ENCODE peak calls at places on chromosome 13, in six cellular contexts. One of them, this sample, is unnamed. For H3K4me1, the result is how much of the 10 kb centered on the place peaks cover.

GRCh38 chr13:81778350-81778749 is 1437.4 kb upstream of the SPRY2 start:
- ATAC-seq in upper lobe of left lung: no peak
- ATAC-seq in GM12878: no peak
- ATAC-seq in A549: no peak
- ATAC-seq in HepG2: peak
- ATAC-seq in K562: no peak
- ATAC-seq in this sample: no peak

GRCh38 chr13:32159147-32159869 is 127.7 kb downstream of the FRY start:
- ATAC-seq in upper lobe of left lung: peak
- ATAC-seq in GM12878: no peak
- ATAC-seq in A549: no peak
- ATAC-seq in HepG2: no peak
- ATAC-seq in K562: no peak
- ATAC-seq in this sample: no peak

GRCh38 chr13:49082653-49083536 is 107.2 kb downstream of the FNDC3A start:
- ATAC-seq in upper lobe of left lung: no peak
- ATAC-seq in GM12878: peak
- ATAC-seq in A549: no peak
- ATAC-seq in HepG2: no peak
- ATAC-seq in K562: no peak
- ATAC-seq in this sample: no peak

GRCh38 chr13:110333837-110334236 is 26.8 kb downstream of the COL4A2 start:
- ATAC-seq in upper lobe of left lung: no peak
- ATAC-seq in GM12878: no peak
- ATAC-seq in A549: no peak
- ATAC-seq in HepG2: no peak
- ATAC-seq in K562: no peak
- ATAC-seq in this sample: no peak

GRCh38 chr13:43986395-43986794 is 106.7 kb downstream of the LACC1 start:
- ATAC-seq in upper lobe of left lung: no peak
- ATAC-seq in GM12878: no peak
- ATAC-seq in A549: no peak
- ATAC-seq in HepG2: no peak
- ATAC-seq in K562: no peak
- ATAC-seq in this sample: no peak

GRCh38 chr13:90686438-90686837 is 661.0 kb upstream of the MIR17HG start:
- ATAC-seq in upper lobe of left lung: peak
- ATAC-seq in GM12878: no peak
- ATAC-seq in A549: no peak
- ATAC-seq in HepG2: no peak
- ATAC-seq in K562: no peak
- ATAC-seq in this sample: peak

GRCh38 chr13:94537740-94538630 is 58.0 kb downstream of the TGDS start:
- ATAC-seq in upper lobe of left lung: no peak
- ATAC-seq in GM12878: no peak
- ATAC-seq in A549: no peak
- ATAC-seq in HepG2: no peak
- ATAC-seq in K562: no peak
- ATAC-seq in this sample: no peak

GRCh38 chr13:38582133-38582532 is 104.7 kb upstream of the FREM2 start:
- ATAC-seq in upper lobe of left lung: peak
- ATAC-seq in GM12878: peak
- ATAC-seq in A549: peak
- ATAC-seq in HepG2: peak
- ATAC-seq in K562: peak
- ATAC-seq in this sample: no peak

GRCh38 chr13:99380402-99380801 is 73.2 kb upstream of the GPR183 start:
- ATAC-seq in upper lobe of left lung: no peak
- ATAC-seq in GM12878: peak
- ATAC-seq in A549: no peak
- ATAC-seq in HepG2: no peak
- ATAC-seq in K562: no peak
- ATAC-seq in this sample: no peak

GRCh38 chr13:32125221-32125621 is 93.6 kb downstream of the FRY start:
- ATAC-seq in upper lobe of left lung: peak
- ATAC-seq in GM12878: no peak
- ATAC-seq in A549: no peak
- ATAC-seq in HepG2: no peak
- ATAC-seq in K562: no peak
- ATAC-seq in this sample: peak

GRCh38 chr13:73549717-73550116 is 490.9 kb downstream of the KLF5 start:
- ATAC-seq in upper lobe of left lung: no peak
- ATAC-seq in GM12878: no peak
- ATAC-seq in A549: no peak
- ATAC-seq in HepG2: no peak
- ATAC-seq in K562: no peak
- ATAC-seq in this sample: no peak

GRCh38 chr13:27556109-27556508 is 64.2 kb downstream of the LNX2 start:
- ATAC-seq in upper lobe of left lung: no peak
- ATAC-seq in GM12878: no peak
- ATAC-seq in A549: no peak
- ATAC-seq in HepG2: no peak
- ATAC-seq in K562: no peak
- ATAC-seq in this sample: no peak

GRCh38 chr13:40053401-40053800 is 397.9 kb downstream of the COG6 start:
- ATAC-seq in upper lobe of left lung: no peak
- ATAC-seq in GM12878: no peak
- ATAC-seq in A549: no peak
- ATAC-seq in HepG2: peak
- ATAC-seq in K562: no peak
- ATAC-seq in this sample: no peak

GRCh38 chr13:46359731-46360130 is 27.3 kb downstream of the RUBCNL start:
- ATAC-seq in upper lobe of left lung: peak
- ATAC-seq in GM12878: no peak
- ATAC-seq in A549: no peak
- ATAC-seq in HepG2: no peak
- ATAC-seq in K562: no peak
- ATAC-seq in this sample: no peak

GRCh38 chr13:105272660-105273631 is 1262.5 kb downstream of the EFNB2 start:
- ATAC-seq in upper lobe of left lung: peak
- ATAC-seq in GM12878: no peak
- ATAC-seq in A549: no peak
- ATAC-seq in HepG2: no peak
- ATAC-seq in K562: no peak
- ATAC-seq in this sample: peak

GRCh38 chr13:59721889-59722579 is 441.7 kb downstream of the DIAPH3 start:
- ATAC-seq in upper lobe of left lung: no peak
- ATAC-seq in GM12878: no peak
- ATAC-seq in A549: no peak
- ATAC-seq in HepG2: no peak
- ATAC-seq in K562: no peak
- ATAC-seq in this sample: no peak

GRCh38 chr13:33128134-33128533 is 111.9 kb downstream of the KL start:
- ATAC-seq in upper lobe of left lung: no peak
- ATAC-seq in GM12878: no peak
- ATAC-seq in A549: no peak
- ATAC-seq in HepG2: no peak
- ATAC-seq in K562: no peak
- ATAC-seq in this sample: no peak

GRCh38 chr13:20686863-20687579 is 16.5 kb upstream of the IL17D start:
- ATAC-seq in upper lobe of left lung: no peak
- ATAC-seq in GM12878: no peak
- ATAC-seq in A549: no peak
- ATAC-seq in HepG2: no peak
- ATAC-seq in K562: no peak
- ATAC-seq in this sample: no peak

GRCh38 chr13:49023441-49023840 is 47.7 kb downstream of the FNDC3A start:
- ATAC-seq in upper lobe of left lung: no peak
- ATAC-seq in GM12878: no peak
- ATAC-seq in A549: no peak
- ATAC-seq in HepG2: no peak
- ATAC-seq in K562: no peak
- ATAC-seq in this sample: no peak

GRCh38 chr13:24652346-24652745 is 27.9 kb upstream of the ATP12A start:
- ATAC-seq in upper lobe of left lung: no peak
- ATAC-seq in GM12878: no peak
- ATAC-seq in A549: no peak
- ATAC-seq in HepG2: no peak
- ATAC-seq in K562: no peak
- ATAC-seq in this sample: no peak

GRCh38 chr13:26133286-26133685 is 81.5 kb upstream of the SHISA2 start:
- ATAC-seq in upper lobe of left lung: no peak
- ATAC-seq in GM12878: no peak
- ATAC-seq in A549: no peak
- ATAC-seq in HepG2: no peak
- ATAC-seq in K562: no peak
- ATAC-seq in this sample: no peak

GRCh38 chr13:107450931-107451330 is 764.4 kb downstream of the LIG4 start:
- ATAC-seq in upper lobe of left lung: peak
- ATAC-seq in GM12878: no peak
- ATAC-seq in A549: no peak
- ATAC-seq in HepG2: no peak
- ATAC-seq in K562: no peak
- ATAC-seq in this sample: peak

GRCh38 chr13:103605546-103606326 is 539.5 kb upstream of the SLC10A2 start:
- ATAC-seq in upper lobe of left lung: no peak
- ATAC-seq in GM12878: no peak
- ATAC-seq in A549: no peak
- ATAC-seq in HepG2: no peak
- ATAC-seq in K562: no peak
- ATAC-seq in this sample: no peak

GRCh38 chr13:49533586-49534269 is 38.0 kb downstream of the PHF11 start:
- ATAC-seq in upper lobe of left lung: no peak
- ATAC-seq in GM12878: no peak
- ATAC-seq in A549: no peak
- ATAC-seq in HepG2: no peak
- ATAC-seq in K562: no peak
- ATAC-seq in this sample: no peak

GRCh38 chr13:92901739-92902138 is 324.9 kb upstream of the GPC6 start:
- ATAC-seq in upper lobe of left lung: no peak
- ATAC-seq in GM12878: no peak
- ATAC-seq in A549: no peak
- ATAC-seq in HepG2: no peak
- ATAC-seq in K562: no peak
- ATAC-seq in this sample: no peak

GRCh38 chr13:31069808-31070544 is 91.7 kb downstream of the HSPH1 start:
- ATAC-seq in upper lobe of left lung: no peak
- ATAC-seq in GM12878: no peak
- ATAC-seq in A549: no peak
- ATAC-seq in HepG2: no peak
- ATAC-seq in K562: no peak
- ATAC-seq in this sample: no peak

DNA sequence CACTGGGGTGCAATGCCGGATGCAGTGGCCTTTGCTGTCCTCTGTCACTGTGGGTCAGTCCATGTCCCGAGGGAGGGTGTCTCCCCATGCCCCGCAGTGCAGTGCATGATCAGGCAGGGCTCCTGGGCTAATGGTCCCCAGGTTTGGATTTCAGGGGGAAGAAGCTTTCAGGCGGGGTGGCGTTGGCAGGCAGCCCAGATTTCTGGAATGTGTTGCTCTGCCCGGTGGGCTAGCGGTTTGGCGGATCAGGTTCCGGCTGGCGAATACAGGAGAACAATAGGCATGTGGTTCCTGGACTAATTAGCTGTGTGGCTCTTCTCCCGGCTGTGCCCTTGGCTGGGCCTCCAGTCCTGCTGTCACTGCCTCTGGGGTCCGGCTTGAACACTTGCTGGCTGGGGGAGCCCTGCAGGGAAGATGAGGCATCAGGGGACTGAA is 141.3 kb downstream of the FGF9 start:
- ATAC-seq in upper lobe of left lung: no peak
- ATAC-seq in GM12878: no peak
- ATAC-seq in A549: no peak
- ATAC-seq in HepG2: peak
- ATAC-seq in K562: no peak
- ATAC-seq in this sample: no peak
- TF ChIP-seq EP300 in upper lobe of left lung: no peak
- TF ChIP-seq EP300 in GM12878: no peak
- TF ChIP-seq EP300 in A549: no peak
- TF ChIP-seq EP300 in HepG2: no peak
- TF ChIP-seq EP300 in K562: no peak
- TF ChIP-seq EP300 in this sample: no peak

GRCh38 chr13:114230575-114230974 is 4.1 kb upstream of the CDC16 start:
- ATAC-seq in upper lobe of left lung: no peak
- ATAC-seq in GM12878: no peak
- ATAC-seq in A549: no peak
- ATAC-seq in HepG2: no peak
- ATAC-seq in K562: no peak
- ATAC-seq in this sample: no peak

GRCh38 chr13:114229486-114229885 is 5.2 kb upstream of the CDC16 start:
- ATAC-seq in upper lobe of left lung: no peak
- ATAC-seq in GM12878: no peak
- ATAC-seq in A549: no peak
- ATAC-seq in HepG2: no peak
- ATAC-seq in K562: no peak
- ATAC-seq in this sample: no peak

GRCh38 chr13:114234266-114234644 is 442 bp upstream of the CDC16 start:
- ATAC-seq in upper lobe of left lung: no peak
- ATAC-seq in GM12878: no peak
- ATAC-seq in A549: no peak
- ATAC-seq in HepG2: no peak
- ATAC-seq in K562: no peak
- ATAC-seq in this sample: no peak

GRCh38 chr13:114230117-114230516 is 4.6 kb upstream of the CDC16 start:
- ATAC-seq in upper lobe of left lung: no peak
- ATAC-seq in GM12878: no peak
- ATAC-seq in A549: no peak
- ATAC-seq in HepG2: no peak
- ATAC-seq in K562: peak
- ATAC-seq in this sample: no peak

GRCh38 chr13:114231886-114232285 is 2.8 kb upstream of the CDC16 start:
- ATAC-seq in upper lobe of left lung: no peak
- ATAC-seq in GM12878: no peak
- ATAC-seq in A549: no peak
- ATAC-seq in HepG2: no peak
- ATAC-seq in K562: no peak
- ATAC-seq in this sample: no peak
- H3K4me1 ChIP-seq in upper lobe of left lung: under half
- H3K4me1 ChIP-seq in GM12878: under half
- H3K4me1 ChIP-seq in A549: under half
- H3K4me1 ChIP-seq in HepG2: under half
- H3K4me1 ChIP-seq in K562: under half
- H3K4me1 ChIP-seq in this sample: under half

GRCh38 chr13:96377835-96378234 is 287.9 kb downstream of the HS6ST3 start:
- ATAC-seq in upper lobe of left lung: no peak
- ATAC-seq in GM12878: no peak
- ATAC-seq in A549: no peak
- ATAC-seq in HepG2: no peak
- ATAC-seq in K562: no peak
- ATAC-seq in this sample: no peak

DNA sequence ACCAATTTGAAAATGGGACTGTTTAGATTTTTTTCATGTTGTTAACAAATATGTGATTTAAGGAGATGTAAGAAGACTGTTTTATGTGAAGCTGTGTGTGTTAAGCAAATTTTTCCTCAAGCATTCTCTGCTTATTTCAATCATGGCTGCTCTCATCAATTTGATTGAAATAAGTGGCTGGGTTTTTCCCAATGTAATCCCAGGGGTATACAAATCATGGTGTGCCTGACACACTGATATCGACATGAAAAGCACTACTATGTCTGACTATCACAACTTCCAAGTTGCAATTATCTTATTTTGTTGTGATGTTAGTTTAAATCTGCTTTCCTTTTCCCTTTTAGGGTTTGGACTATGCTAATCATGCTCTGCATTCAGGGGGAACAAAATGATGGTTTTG is 283.7 kb downstream of the HS6ST3 start:
- ATAC-seq in upper lobe of left lung: no peak
- ATAC-seq in GM12878: no peak
- ATAC-seq in A549: no peak
- ATAC-seq in HepG2: no peak
- ATAC-seq in K562: no peak
- ATAC-seq in this sample: no peak
- TF ChIP-seq EP300 in upper lobe of left lung: no peak
- TF ChIP-seq EP300 in GM12878: no peak
- TF ChIP-seq EP300 in A549: no peak
- TF ChIP-seq EP300 in HepG2: no peak
- TF ChIP-seq EP300 in K562: no peak
- TF ChIP-seq EP300 in this sample: no peak

GRCh38 chr13:113860579-113861432 is 3.1 kb downstream of the GAS6 start:
- ATAC-seq in upper lobe of left lung: peak
- ATAC-seq in GM12878: no peak
- ATAC-seq in A549: no peak
- ATAC-seq in HepG2: peak
- ATAC-seq in K562: peak
- ATAC-seq in this sample: no peak
- H3K4me1 ChIP-seq in upper lobe of left lung: half or more
- H3K4me1 ChIP-seq in GM12878: under half
- H3K4me1 ChIP-seq in A549: under half
- H3K4me1 ChIP-seq in HepG2: half or more
- H3K4me1 ChIP-seq in K562: under half
- H3K4me1 ChIP-seq in this sample: under half